ENCODE peak calls at places on chromosomes 2 and 18, in seven cellular contexts. One of them, this sample, is unnamed.

GRCh38 chr2:95362486-95362885 is 40.0 kb upstream of the FAHD2A start:
- DNase-seq in Right ventricle myocardium superior: peak
- DNase-seq in GM13976: no peak
- DNase-seq in Calu3: no peak
- DNase-seq in hippocampal formation: no peak
- DNase-seq in hypothalamus: no peak
- DNase-seq in ecto neural progenitor cell: no peak
- DNase-seq in this sample: no peak

GRCh38 chr2:150165988-150166965 is 321.2 kb downstream of the RND3 start:
- DNase-seq in Right ventricle myocardium superior: no peak
- DNase-seq in GM13976: no peak
- DNase-seq in Calu3: peak
- DNase-seq in hippocampal formation: peak
- DNase-seq in hypothalamus: peak
- DNase-seq in ecto neural progenitor cell: no peak
- DNase-seq in this sample: no peak

GRCh38 chr2:108587621-108588020 is 53.4 kb downstream of the LIMS1 start:
- DNase-seq in Right ventricle myocardium superior: no peak
- DNase-seq in GM13976: no peak
- DNase-seq in Calu3: peak
- DNase-seq in hippocampal formation: no peak
- DNase-seq in hypothalamus: no peak
- DNase-seq in ecto neural progenitor cell: no peak
- DNase-seq in this sample: no peak

GRCh38 chr18:68915066-68915465 is 117.2 kb downstream of the CCDC102B start:
- DNase-seq in Right ventricle myocardium superior: no peak
- DNase-seq in GM13976: no peak
- DNase-seq in Calu3: no peak
- DNase-seq in hippocampal formation: no peak
- DNase-seq in hypothalamus: no peak
- DNase-seq in ecto neural progenitor cell: no peak
- DNase-seq in this sample: no peak

GRCh38 chr2:150013011-150013410 is 425.4 kb upstream of the MMADHC start:
- DNase-seq in Right ventricle myocardium superior: no peak
- DNase-seq in GM13976: no peak
- DNase-seq in Calu3: no peak
- DNase-seq in hippocampal formation: no peak
- DNase-seq in hypothalamus: no peak
- DNase-seq in ecto neural progenitor cell: no peak
- DNase-seq in this sample: no peak

GRCh38 chr2:230216489-230216888 is 3.3 kb downstream of the SP110 start:
- DNase-seq in Right ventricle myocardium superior: no peak
- DNase-seq in GM13976: no peak
- DNase-seq in Calu3: no peak
- DNase-seq in hippocampal formation: no peak
- DNase-seq in hypothalamus: no peak
- DNase-seq in ecto neural progenitor cell: no peak
- DNase-seq in this sample: no peak

GRCh38 chr2:18829331-18829902 is 240.0 kb upstream of the NT5C1B start:
- DNase-seq in Right ventricle myocardium superior: no peak
- DNase-seq in GM13976: no peak
- DNase-seq in Calu3: peak
- DNase-seq in hippocampal formation: no peak
- DNase-seq in hypothalamus: no peak
- DNase-seq in ecto neural progenitor cell: no peak
- DNase-seq in this sample: no peak

GRCh38 chr18:12637393-12637792 is 20.5 kb downstream of the SPIRE1 start:
- DNase-seq in Right ventricle myocardium superior: no peak
- DNase-seq in GM13976: no peak
- DNase-seq in Calu3: no peak
- DNase-seq in hippocampal formation: no peak
- DNase-seq in hypothalamus: no peak
- DNase-seq in ecto neural progenitor cell: no peak
- DNase-seq in this sample: no peak

GRCh38 chr2:128232965-128233789 is 85.5 kb downstream of the HS6ST1 start:
- DNase-seq in Right ventricle myocardium superior: peak
- DNase-seq in GM13976: peak
- DNase-seq in Calu3: peak
- DNase-seq in hippocampal formation: peak
- DNase-seq in hypothalamus: peak
- DNase-seq in ecto neural progenitor cell: peak
- DNase-seq in this sample: no peak

GRCh38 chr2:26733343-26733742 is 30.7 kb upstream of the SLC35F6 start:
- DNase-seq in Right ventricle myocardium superior: no peak
- DNase-seq in GM13976: no peak
- DNase-seq in Calu3: no peak
- DNase-seq in hippocampal formation: no peak
- DNase-seq in hypothalamus: no peak
- DNase-seq in ecto neural progenitor cell: no peak
- DNase-seq in this sample: no peak

GRCh38 chr2:226891780-226892590 is 56.1 kb downstream of the RHBDD1 start:
- DNase-seq in Right ventricle myocardium superior: no peak
- DNase-seq in GM13976: no peak
- DNase-seq in Calu3: no peak
- DNase-seq in hippocampal formation: no peak
- DNase-seq in hypothalamus: no peak
- DNase-seq in ecto neural progenitor cell: no peak
- DNase-seq in this sample: no peak

GRCh38 chr2:223047260-223047761 is 4.7 kb upstream of the KCNE4 start:
- DNase-seq in Right ventricle myocardium superior: no peak
- DNase-seq in GM13976: no peak
- DNase-seq in Calu3: no peak
- DNase-seq in hippocampal formation: no peak
- DNase-seq in hypothalamus: no peak
- DNase-seq in ecto neural progenitor cell: no peak
- DNase-seq in this sample: no peak

GRCh38 chr18:3799515-3799914 is 349.5 kb downstream of the TGIF1 start:
- DNase-seq in Right ventricle myocardium superior: no peak
- DNase-seq in GM13976: no peak
- DNase-seq in Calu3: no peak
- DNase-seq in hippocampal formation: no peak
- DNase-seq in hypothalamus: no peak
- DNase-seq in ecto neural progenitor cell: no peak
- DNase-seq in this sample: no peak

GRCh38 chr18:46261799-46262198 is 157.6 kb downstream of the HAUS1 start:
- DNase-seq in Right ventricle myocardium superior: no peak
- DNase-seq in GM13976: no peak
- DNase-seq in Calu3: no peak
- DNase-seq in hippocampal formation: no peak
- DNase-seq in hypothalamus: no peak
- DNase-seq in ecto neural progenitor cell: no peak
- DNase-seq in this sample: no peak

GRCh38 chr2:111095426-111095825 is 25.3 kb upstream of the BCL2L11 start:
- DNase-seq in Right ventricle myocardium superior: no peak
- DNase-seq in GM13976: no peak
- DNase-seq in Calu3: no peak
- DNase-seq in hippocampal formation: no peak
- DNase-seq in hypothalamus: no peak
- DNase-seq in ecto neural progenitor cell: no peak
- DNase-seq in this sample: no peak

GRCh38 chr2:43484323-43484930 is 111.4 kb downstream of the THADA start:
- DNase-seq in Right ventricle myocardium superior: no peak
- DNase-seq in GM13976: no peak
- DNase-seq in Calu3: no peak
- DNase-seq in hippocampal formation: no peak
- DNase-seq in hypothalamus: no peak
- DNase-seq in ecto neural progenitor cell: no peak
- DNase-seq in this sample: no peak

This sample was measured in vagina.